ENCODE peak calls at places on chromosomes 7 and 10, in nine cellular contexts. X is CD8-positive, alpha-beta T cell; A is left lung; Q is stomach; U is left ventricle myocardium inferior; Z is cardiac muscle cell; B is uterus; Y is AG09319; L is fibroblast of pulmonary artery. N is an unnamed sample.

GRCh38 chr10:77837248-77837924 is 89.2 kb downstream of the DLG5 start:
- DNase-seq in B (no peak), Q (peak; percentile 31), Z (peak; percentile 71), X (peak; percentile 74), A (no peak), U (no peak), Y (no peak), L (peak; percentile 7), N (peak; percentile 27)

GRCh38 chr10:20993387-20994170 is 96.5 kb upstream of the NEBL start:
- DNase-seq in A (no peak), Q (no peak), L (no peak), X (no peak), U (no peak), Z (no peak), Y (no peak), B (no peak), N (peak; percentile 46)

GRCh38 chr7:124032369-124033092 is at the start of gene TMEM229A:
- DNase-seq in B (peak; percentile 17), Z (peak; percentile 84), X (no peak), Q (peak; percentile 54), Y (no peak), U (peak; percentile 15), A (peak; percentile 36), L (peak; percentile 52), N (peak; percentile 2)

GRCh38 chr7:50303894-50304157 is 690 bp upstream of the IKZF1 start:
- DNase-seq in Z (no peak), A (no peak), Y (no peak), Q (no peak), L (no peak), X (no peak), U (no peak), B (no peak), N (no peak)

GRCh38 chr7:123242467-123243097 is 42.8 kb upstream of the SLC13A1 start:
- DNase-seq in Q (no peak), Y (no peak), B (no peak), U (no peak), A (no peak), X (no peak), Z (no peak), L (no peak), N (no peak)

GRCh38 chr7:92517626-92518025 is 10.7 kb downstream of the PEX1 start:
- DNase-seq in X (no peak), B (no peak), Z (no peak), L (peak; percentile 2), Y (no peak), A (no peak), Q (no peak), U (no peak), N (no peak)

GRCh38 chr10:2734691-2735090 is 332.7 kb upstream of the PFKP start:
- DNase-seq in Y (no peak), Z (peak; percentile 2), L (no peak), B (no peak), X (no peak), Q (no peak), A (no peak), U (no peak), N (no peak)

GRCh38 chr7:123285076-123285700 is 85.4 kb upstream of the SLC13A1 start:
- DNase-seq in Z (no peak), L (no peak), Q (no peak), U (no peak), B (no peak), A (no peak), X (no peak), Y (no peak), N (no peak)

GRCh38 chr7:2606539-2606936 is 25.2 kb upstream of the TTYH3 start:
- DNase-seq in U (peak; percentile 51), L (no peak), Q (no peak), A (no peak), Z (no peak), Y (no peak), X (no peak), B (no peak), N (no peak)

GRCh38 chr7:65251851-65252620 is 121.6 kb upstream of the ZNF92 start:
- DNase-seq in B (no peak), Z (peak; percentile 80), X (peak; percentile 28), Q (peak; percentile 56), U (peak; percentile 35), A (peak; percentile 73), L (peak; percentile 29), Y (no peak), N (peak; percentile 18)

GRCh38 chr10:78935697-78936407 is 132.9 kb upstream of the ZMIZ1 start:
- DNase-seq in Z (no peak), X (no peak), B (no peak), U (no peak), A (no peak), Y (no peak), L (peak; percentile 32), Q (no peak), N (no peak)

GRCh38 chr10:78936412-78937342 is 132.1 kb upstream of the ZMIZ1 start:
- DNase-seq in X (no peak), Z (no peak), U (no peak), L (no peak), Y (no peak), B (no peak), A (no peak), Q (peak; percentile 36), N (no peak)

GRCh38 chr10:78937388-78937787 is 131.4 kb upstream of the ZMIZ1 start:
- DNase-seq in X (no peak), Q (no peak), Y (no peak), A (no peak), B (no peak), L (no peak), Z (no peak), U (no peak), N (no peak)

GRCh38 chr10:78938695-78939672 is 129.8 kb upstream of the ZMIZ1 start:
- DNase-seq in U (no peak), Z (no peak), X (no peak), L (no peak), B (no peak), Q (no peak), Y (no peak), A (no peak), N (no peak)

DNA sequence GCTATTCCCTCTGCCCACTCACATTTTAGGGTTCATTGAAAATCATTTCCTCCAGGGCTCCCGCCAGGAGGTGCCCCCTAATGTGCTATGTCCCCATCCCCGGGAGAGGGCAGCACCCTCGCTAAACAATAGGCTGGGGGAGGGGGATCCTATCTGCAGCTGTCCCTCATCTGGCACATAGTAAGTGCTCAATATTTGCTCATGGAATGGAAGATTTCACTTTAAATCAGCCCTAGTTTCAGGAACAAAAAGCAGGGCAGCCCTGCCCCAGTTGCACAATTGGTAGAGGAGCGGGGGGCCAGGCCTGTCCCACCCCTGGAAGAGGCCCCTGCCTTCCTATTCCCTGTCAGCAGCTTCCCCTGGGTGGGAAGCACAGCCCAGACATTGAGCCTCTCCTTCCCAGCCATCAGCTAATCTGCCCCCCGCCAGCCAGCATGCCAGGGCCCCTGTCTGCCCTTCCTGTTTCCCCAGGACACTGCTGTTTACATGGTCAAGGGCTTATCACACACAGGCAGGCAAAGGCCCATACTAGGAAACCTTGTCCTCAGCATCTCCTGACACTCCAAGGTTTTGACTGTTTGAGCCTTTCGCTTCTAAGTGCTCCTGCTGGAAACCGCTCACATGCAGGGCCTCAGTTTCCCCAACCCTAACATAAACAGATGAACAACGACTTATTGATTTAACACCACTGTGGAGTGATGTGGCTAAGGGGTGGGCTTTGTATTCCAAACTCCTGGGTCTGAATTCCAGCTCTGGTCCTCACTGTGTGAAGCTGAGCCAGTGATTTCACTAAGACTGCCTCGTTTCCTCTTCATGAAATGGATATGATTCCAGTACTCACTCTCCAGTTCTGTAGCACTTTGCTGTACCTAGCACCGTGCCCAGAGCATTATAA is 130.7 kb upstream of the ZMIZ1 start:
- DNase-seq in B (no peak), U (no peak), A (no peak), L (no peak), Z (peak; percentile 29), Q (no peak), X (no peak), Y (no peak), N (no peak)
- TF ChIP-seq CTCF in B (no peak), U (no peak), A (no peak), L (peak; percentile 9), Z (no peak), Q (no peak), X (no peak), Y (no peak), N (peak; percentile 13)

GRCh38 chr7:36070230-36070629 is 82.8 kb upstream of the EEPD1 start:
- DNase-seq in Z (no peak), B (no peak), Y (no peak), A (no peak), X (no peak), Q (no peak), U (no peak), L (no peak), N (no peak)
- TF ChIP-seq CTCF in Z (no peak), B (no peak), Y (no peak), A (no peak), X (no peak), Q (no peak), U (no peak), L (no peak), N (no peak)

GRCh38 chr7:100612730-100613446 is 548 bp downstream of the MOSPD3 start:
- DNase-seq in Y (no peak), B (no peak), A (no peak), X (peak; percentile 65), U (no peak), L (no peak), Q (no peak), Z (no peak), N (no peak)
- TF ChIP-seq CTCF in Y (no peak), B (no peak), A (no peak), X (no peak), U (no peak), L (peak; percentile 13), Q (no peak), Z (peak; percentile 7), N (peak; percentile 16)

GRCh38 chr7:34904987-34905386 is 132.3 kb downstream of the DPY19L1 start:
- DNase-seq in L (no peak), X (no peak), B (no peak), Z (no peak), Q (no peak), Y (no peak), A (no peak), U (no peak), N (no peak)

GRCh38 chr7:34895202-34895601 is 142.1 kb downstream of the DPY19L1 start:
- DNase-seq in Q (no peak), B (no peak), Z (no peak), A (no peak), U (no peak), X (no peak), L (no peak), Y (no peak), N (no peak)

GRCh38 chr7:34902181-34902580 is 135.1 kb downstream of the DPY19L1 start:
- DNase-seq in X (no peak), Z (no peak), B (no peak), L (no peak), Q (no peak), A (no peak), Y (no peak), U (no peak), N (no peak)

DNA sequence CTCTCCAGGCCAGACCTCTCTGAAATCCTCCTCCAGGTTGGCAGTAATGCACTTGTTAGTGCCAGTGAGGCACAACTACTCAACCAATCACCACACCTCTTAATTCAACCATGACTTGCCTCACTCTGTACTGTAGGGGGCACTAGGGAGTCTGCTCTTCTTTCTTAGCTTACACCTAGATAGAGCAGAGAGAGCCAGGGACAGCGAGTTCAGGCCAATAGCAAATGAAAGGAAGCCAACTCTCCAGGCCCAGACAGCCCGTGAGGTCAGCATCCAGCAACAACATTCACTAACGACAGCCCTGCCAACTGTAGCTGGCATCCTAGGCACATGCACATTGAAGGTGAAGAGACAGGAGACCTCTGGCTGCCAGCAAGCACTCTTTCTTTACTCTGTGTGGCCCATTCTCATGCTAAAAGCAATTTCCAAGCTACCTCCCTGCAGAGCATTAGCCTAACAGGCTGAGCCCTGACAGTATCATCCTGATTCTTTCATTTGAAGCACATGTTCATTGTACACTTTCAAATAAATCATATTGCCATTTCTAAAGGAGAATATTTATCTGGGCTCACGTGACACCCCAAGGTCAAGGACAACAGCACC is 136.3 kb downstream of the DPY19L1 start:
- DNase-seq in A (no peak), Y (no peak), Q (no peak), B (no peak), Z (no peak), U (peak; percentile 42), X (no peak), L (peak; percentile 13), N (no peak)
- TF ChIP-seq CTCF in A (no peak), Y (no peak), Q (no peak), B (no peak), Z (peak; percentile 35), U (peak; percentile 52), X (no peak), L (peak; percentile 30), N (no peak)

N was measured in astrocyte of the cerebellum.